ENCODE peak calls at places on chromosomes 12 and 14, in five cellular contexts. U is Panc1; E is stimulated activated CD4-positive, alpha-beta T cell treated with anti-CD3 and anti-CD28 coated beads, Interleukin-4, amount 100 ng/mL, for 1 hour; Z is EL; C is HepG2. I is an unnamed sample.

GRCh38 chr12:113083863-113084430 is 27.4 kb downstream of the DTX1 start:
- DNase-seq in U (no peak), E (no peak), Z (no peak), C (no peak), I (no peak)

GRCh38 chr14:55126089-55126488 is 3.0 kb upstream of the LGALS3 start:
- DNase-seq in U (no peak), E (no peak), Z (no peak), C (no peak), I (no peak)

GRCh38 chr14:78950654-78951053 is 780.5 kb downstream of the NRXN3 start:
- DNase-seq in U (no peak), E (no peak), Z (peak), C (no peak), I (peak)

GRCh38 chr12:105343836-105344235 is 13.3 kb downstream of the C12orf75 start:
- DNase-seq in U (no peak), E (no peak), Z (no peak), C (no peak), I (no peak)

GRCh38 chr14:61461808-61462275 is 140.5 kb downstream of the PRKCH start:
- DNase-seq in U (no peak), E (no peak), Z (peak), C (peak), I (peak)

GRCh38 chr12:49549735-49550710 is 11.2 kb downstream of the KCNH3 start:
- DNase-seq in U (no peak), E (no peak), Z (no peak), C (no peak), I (no peak)

GRCh38 chr12:64082866-64083268 is 139.2 kb downstream of the KICS2 start:
- DNase-seq in U (no peak), E (no peak), Z (no peak), C (no peak), I (no peak)

GRCh38 chr14:98169170-98169587 is 1102.8 kb downstream of the BCL11B start:
- DNase-seq in U (no peak), E (no peak), Z (no peak), C (no peak), I (no peak)

GRCh38 chr14:96824283-96824682 is 27.1 kb downstream of the VRK1 start:
- DNase-seq in U (no peak), E (no peak), Z (peak), C (no peak), I (no peak)

GRCh38 chr14:52692248-52692962 is 3.0 kb downstream of the ERO1A start:
- DNase-seq in U (no peak), E (no peak), Z (no peak), C (no peak), I (no peak)

GRCh38 chr12:107091989-107092641 is 1.2 kb downstream of the CRY1 start:
- DNase-seq in U (peak), E (no peak), Z (peak), C (peak), I (peak)

GRCh38 chr14:39140170-39140569 is 26.0 kb downstream of the GEMIN2 start:
- DNase-seq in U (no peak), E (no peak), Z (no peak), C (no peak), I (no peak)

GRCh38 chr12:91326043-91327027 is 143.7 kb upstream of the DCN start:
- DNase-seq in U (peak), E (peak), Z (peak), C (peak), I (peak)

GRCh38 chr14:100072783-100073346 is 7.6 kb downstream of the EVL start:
- DNase-seq in U (no peak), E (peak), Z (no peak), C (no peak), I (no peak)

GRCh38 chr12:46459881-46460545 is 87.4 kb upstream of the SLC38A2 start:
- DNase-seq in U (no peak), E (no peak), Z (no peak), C (no peak), I (no peak)

GRCh38 chr14:69460093-69460701 is 24.3 kb upstream of the PLEKHD1 start:
- DNase-seq in U (peak), E (peak), Z (peak), C (peak), I (peak)